ENCODE peak calls at places on chromosomes 12 and 14, in ten cellular contexts. E, X, B, T, A, L, I, P, Q and H are unnamed samples.

GRCh38 chr12:124953689-124954405 is 35.1 kb downstream of the DHX37 start:
- DNase-seq in P (no peak), E (no peak), A (no peak), I (no peak), L (no peak), X (peak), B (no peak), T (no peak), Q (no peak), H (no peak)

GRCh38 chr12:123601602-123602489 is at the start of gene DDX55:
- DNase-seq in A (peak), X (peak), E (peak), T (peak), Q (peak), L (peak), B (peak), P (peak), I (peak), H (peak)

GRCh38 chr14:31961881-31962280 is 115.2 kb upstream of the ARHGAP5 start:
- DNase-seq in Q (no peak), B (no peak), T (no peak), E (no peak), A (no peak), X (no peak), I (no peak), P (no peak), L (no peak), H (no peak)

GRCh38 chr14:96567289-96567899 is 65.2 kb downstream of the PAPOLA start:
- DNase-seq in L (peak), I (peak), X (no peak), T (no peak), A (peak), E (peak), B (no peak), P (peak), Q (no peak), H (no peak)

GRCh38 chr12:15152864-15153263 is 68.4 kb downstream of the RERG start:
- DNase-seq in T (no peak), E (no peak), I (peak), B (no peak), Q (no peak), A (no peak), X (no peak), P (no peak), L (no peak), H (no peak)

GRCh38 chr12:97275261-97276197 is 187.1 kb upstream of the RMST start:
- DNase-seq in I (no peak), A (peak), T (no peak), Q (no peak), L (no peak), B (no peak), P (peak), X (no peak), E (no peak), H (no peak)

GRCh38 chr14:94598816-94599655 is 13.2 kb upstream of the SERPINA3 start:
- DNase-seq in E (peak), L (peak), T (no peak), I (peak), Q (peak), B (no peak), P (peak), A (peak), X (peak), H (no peak)

GRCh38 chr12:69274861-69275260 is 35.5 kb downstream of the CPSF6 start:
- DNase-seq in P (no peak), A (no peak), T (no peak), I (no peak), B (no peak), L (peak), Q (no peak), E (no peak), X (no peak), H (no peak)

GRCh38 chr12:69161835-69162234 is 77.5 kb upstream of the CPSF6 start:
- DNase-seq in E (no peak), I (no peak), T (no peak), A (no peak), B (peak), L (peak), P (no peak), Q (no peak), X (no peak), H (peak)

GRCh38 chr14:102947321-102948103 is 25.0 kb downstream of the AMN start:
- DNase-seq in A (no peak), T (no peak), X (no peak), L (no peak), I (no peak), B (no peak), E (no peak), Q (no peak), P (no peak), H (no peak)

GRCh38 chr12:53120685-53121525 is 17.6 kb downstream of the SOAT2 start:
- DNase-seq in T (no peak), Q (no peak), E (no peak), P (no peak), I (no peak), L (no peak), A (no peak), X (no peak), B (no peak), H (no peak)

GRCh38 chr12:67270622-67271021 is 1.5 kb downstream of the CAND1 start:
- DNase-seq in Q (no peak), L (no peak), B (no peak), T (no peak), A (no peak), E (no peak), P (no peak), I (no peak), X (no peak), H (no peak)

GRCh38 chr12:14936224-14936861 is 2.0 kb downstream of the ERP27 start:
- DNase-seq in T (no peak), Q (no peak), B (no peak), X (peak), L (no peak), A (peak), I (no peak), P (no peak), E (no peak), H (no peak)

GRCh38 chr14:61891810-61892209 is 129.6 kb downstream of the SNAPC1 start:
- DNase-seq in X (no peak), Q (no peak), A (no peak), E (no peak), L (peak), P (no peak), T (no peak), B (no peak), I (no peak), H (no peak)

GRCh38 chr12:124196236-124196635 is 98.7 kb upstream of the RFLNA start:
- DNase-seq in T (no peak), A (no peak), P (no peak), L (no peak), I (no peak), E (no peak), Q (no peak), B (no peak), X (no peak), H (no peak)

GRCh38 chr14:59020382-59020781 is 168.1 kb upstream of the DAAM1 start:
- DNase-seq in E (peak), I (peak), L (peak), Q (no peak), A (peak), B (no peak), X (peak), T (no peak), P (peak), H (no peak)

GRCh38 chr14:53032161-53032803 is 81.4 kb upstream of the FERMT2 start:
- DNase-seq in T (no peak), Q (no peak), I (peak), E (peak), L (peak), P (peak), X (no peak), A (no peak), B (no peak), H (no peak)

GRCh38 chr12:111287125-111287900 is 81.6 kb downstream of the PHETA1 start:
- DNase-seq in I (no peak), L (no peak), T (no peak), Q (no peak), P (no peak), A (no peak), X (no peak), E (no peak), B (no peak), H (no peak)

GRCh38 chr12:46208370-46208769 is 60.5 kb downstream of the SLC38A1 start:
- DNase-seq in Q (no peak), P (no peak), B (no peak), A (no peak), T (no peak), X (no peak), L (no peak), E (no peak), I (no peak), H (no peak)

GRCh38 chr12:70664463-70664862 is 27.2 kb upstream of the PTPRB start:
- DNase-seq in X (no peak), Q (no peak), B (no peak), A (peak), E (no peak), P (no peak), L (no peak), T (no peak), I (no peak), H (no peak)

GRCh38 chr14:68397371-68397779 is 395.5 kb downstream of the ZFP36L1 start:
- DNase-seq in A (no peak), L (no peak), B (no peak), T (no peak), E (no peak), P (no peak), X (peak), I (no peak), Q (peak), H (no peak)

GRCh38 chr14:84458881-84459280 is 1071.1 kb upstream of the FLRT2 start:
- DNase-seq in B (no peak), L (no peak), Q (no peak), T (no peak), I (no peak), E (no peak), A (no peak), X (no peak), P (no peak), H (no peak)

GRCh38 chr14:103905861-103906456 is 22.3 kb upstream of the TDRD9 start:
- DNase-seq in E (no peak), X (no peak), T (no peak), Q (no peak), I (no peak), A (peak), B (no peak), P (no peak), L (no peak), H (no peak)

GRCh38 chr12:85155791-85156190 is 119.6 kb downstream of the LRRIQ1 start:
- DNase-seq in I (no peak), Q (no peak), T (no peak), L (peak), X (no peak), B (no peak), A (peak), E (no peak), P (peak), H (no peak)

GRCh38 chr14:73236157-73236556 is 1.1 kb upstream of the PAPLN start:
- DNase-seq in I (no peak), A (peak), E (no peak), Q (no peak), L (no peak), X (no peak), T (no peak), P (no peak), B (no peak), H (no peak)

GRCh38 chr12:89349814-89350213 is 2.5 kb downstream of the DUSP6 start:
- DNase-seq in E (peak), T (no peak), P (peak), X (peak), L (peak), I (no peak), A (peak), B (no peak), Q (peak), H (no peak)

GRCh38 chr14:58296731-58297130 is 1.6 kb upstream of the ARID4A start:
- DNase-seq in I (no peak), X (no peak), T (no peak), Q (no peak), E (peak), A (no peak), B (no peak), L (peak), P (no peak), H (no peak)

GRCh38 chr14:95533391-95533821 is 1.4 kb upstream of the GLRX5 start:
- DNase-seq in L (peak), A (peak), B (no peak), I (no peak), E (peak), X (peak), P (no peak), T (no peak), Q (no peak), H (peak)

GRCh38 chr12:110382683-110383082 is 20.8 kb downstream of the ANAPC7 start:
- DNase-seq in X (no peak), I (no peak), E (no peak), Q (no peak), L (no peak), T (no peak), B (no peak), A (no peak), P (no peak), H (peak)

GRCh38 chr12:132618683-132619043 is at the start of gene P2RX2:
- DNase-seq in A (peak), X (peak), P (no peak), L (no peak), E (no peak), I (no peak), T (no peak), B (no peak), Q (no peak), H (no peak)

GRCh38 chr12:47818701-47819543 is 781 bp downstream of the HDAC7 start:
- DNase-seq in Q (peak), B (no peak), P (peak), A (peak), X (peak), E (no peak), L (peak), T (peak), I (peak), H (peak)

GRCh38 chr14:103894723-103895059 is 33.6 kb upstream of the TDRD9 start:
- DNase-seq in P (no peak), B (no peak), A (no peak), X (no peak), E (no peak), I (no peak), T (no peak), Q (no peak), L (no peak), H (no peak)

GRCh38 chr12:99029502-99030271 is 384.6 kb downstream of the APAF1 start:
- DNase-seq in T (no peak), I (no peak), X (no peak), B (no peak), L (no peak), E (no peak), Q (no peak), A (no peak), P (no peak), H (no peak)

GRCh38 chr12:24902521-24903304 is 46.2 kb downstream of the BCAT1 start:
- DNase-seq in T (no peak), Q (peak), I (peak), A (peak), P (no peak), X (peak), E (peak), L (peak), B (peak), H (peak)